ENCODE peak calls at places on chromosome 22, in five cellular contexts. T, R, O, I and H are unnamed samples.

GRCh38 chr22:35984776-35985175 is 43.8 kb downstream of the RBFOX2 start:
- DNase-seq in T (no peak), R (no peak), O (no peak), I (no peak), H (no peak)

GRCh38 chr22:49688516-49689254 is 139.0 kb downstream of the BRD1 start:
- DNase-seq in T (no peak), R (no peak), O (no peak), I (no peak), H (no peak)

GRCh38 chr22:19042285-19043110 is 79.7 kb downstream of the DGCR2 start:
- DNase-seq in T (no peak), R (no peak), O (no peak), I (peak), H (no peak)

GRCh38 chr22:30210235-30210831 is 36.2 kb downstream of the LIF start:
- DNase-seq in T (no peak), R (peak), O (no peak), I (no peak), H (peak)

GRCh38 chr22:48432721-48433518 is 1394.8 kb downstream of the BRD1 start:
- DNase-seq in T (no peak), R (no peak), O (no peak), I (no peak), H (no peak)

GRCh38 chr22:32079110-32080089 is 36.3 kb downstream of the SLC5A1 start:
- DNase-seq in T (no peak), R (peak), O (no peak), I (no peak), H (no peak)

GRCh38 chr22:22348127-22348814 is 103.7 kb downstream of the VPREB1 start:
- DNase-seq in T (no peak), R (peak), O (no peak), I (no peak), H (peak)

GRCh38 chr22:49489821-49490220 is 337.9 kb downstream of the BRD1 start:
- DNase-seq in T (no peak), R (no peak), O (no peak), I (no peak), H (no peak)

GRCh38 chr22:31248965-31249940 is 37.2 kb downstream of the LIMK2 start:
- DNase-seq in T (no peak), R (no peak), O (no peak), I (no peak), H (no peak)

GRCh38 chr22:39343259-39344045 is 6.3 kb upstream of the SYNGR1 start:
- DNase-seq in T (peak), R (peak), O (peak), I (peak), H (no peak)

GRCh38 chr22:26170795-26171194 is 1.5 kb downstream of the SEZ6L start:
- DNase-seq in T (no peak), R (peak), O (no peak), I (no peak), H (no peak)

GRCh38 chr22:26362471-26362870 is 66.6 kb upstream of the ASPHD2 start:
- DNase-seq in T (no peak), R (no peak), O (no peak), I (no peak), H (no peak)

GRCh38 chr22:28917747-28918543 is 34.6 kb downstream of the ZNRF3 start:
- DNase-seq in T (no peak), R (no peak), O (no peak), I (no peak), H (no peak)

GRCh38 chr22:27750866-27751265 is 50.7 kb downstream of the MN1 start:
- DNase-seq in T (no peak), R (no peak), O (no peak), I (peak), H (no peak)

GRCh38 chr22:27115410-27115809 is 458.0 kb downstream of the MIAT start:
- DNase-seq in T (no peak), R (no peak), O (no peak), I (no peak), H (no peak)

GRCh38 chr22:50498322-50498861 is 9.1 kb downstream of the LMF2 start:
- DNase-seq in T (peak), R (peak), O (peak), I (peak), H (no peak)

GRCh38 chr22:30309981-30310672 is 16.6 kb downstream of the TBC1D10A start:
- DNase-seq in T (no peak), R (peak), O (peak), I (peak), H (no peak)

GRCh38 chr22:27416553-27417427 is 384.8 kb downstream of the MN1 start:
- DNase-seq in T (no peak), R (no peak), O (no peak), I (no peak), H (no peak)

GRCh38 chr22:40535642-40536041 is 100.9 kb downstream of the MRTFA start:
- DNase-seq in T (no peak), R (no peak), O (no peak), I (no peak), H (no peak)

GRCh38 chr22:30861131-30861530 is 107.4 kb downstream of the MORC2 start:
- DNase-seq in T (no peak), R (peak), O (no peak), I (no peak), H (no peak)

GRCh38 chr22:27223317-27224177 is 566.2 kb downstream of the MIAT start:
- DNase-seq in T (no peak), R (no peak), O (no peak), I (no peak), H (no peak)

GRCh38 chr22:29784451-29785361 is 17.5 kb downstream of the UQCR10 start:
- DNase-seq in T (no peak), R (peak), O (no peak), I (no peak), H (no peak)

GRCh38 chr22:30433773-30434172 is 8.2 kb downstream of the MTFP1 start:
- DNase-seq in T (no peak), R (no peak), O (no peak), I (no peak), H (no peak)

GRCh38 chr22:24460418-24461089 is 33.2 kb downstream of the ADORA2A start:
- DNase-seq in T (no peak), R (no peak), O (no peak), I (no peak), H (no peak)

GRCh38 chr22:40031766-40032470 is 37.2 kb downstream of the FAM83F start:
- DNase-seq in T (no peak), R (peak), O (no peak), I (no peak), H (no peak)

DNA sequence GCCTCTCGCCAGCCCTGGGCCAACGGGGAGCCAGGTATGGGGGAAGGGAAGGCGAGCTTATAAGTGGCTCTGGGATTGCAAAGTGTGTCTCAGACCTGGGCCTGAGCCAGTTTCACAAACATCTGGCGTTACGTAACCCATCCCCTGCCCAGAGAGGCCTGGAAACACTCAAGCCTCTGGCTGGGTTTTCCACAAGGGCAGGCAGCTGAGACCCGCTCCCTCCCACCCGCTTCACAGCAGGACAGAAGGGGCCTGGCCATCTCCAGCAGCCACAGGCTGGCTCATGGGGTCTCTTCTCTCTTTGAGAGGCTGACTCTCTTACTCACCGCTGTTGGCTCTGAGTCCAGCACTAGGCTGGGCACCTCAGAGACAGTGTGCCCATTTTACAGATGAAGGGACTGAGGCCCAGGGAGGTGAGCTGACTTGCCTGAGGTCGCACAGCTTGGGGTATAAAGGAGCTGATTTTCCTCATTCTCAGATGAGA is 44.5 kb downstream of the TRIOBP start:
- DNase-seq in T (no peak), R (peak), O (peak), I (peak), H (no peak)
- H3K27ac ChIP-seq in T (no peak), R (no peak), O (peak), I (peak), H (no peak)

DNA sequence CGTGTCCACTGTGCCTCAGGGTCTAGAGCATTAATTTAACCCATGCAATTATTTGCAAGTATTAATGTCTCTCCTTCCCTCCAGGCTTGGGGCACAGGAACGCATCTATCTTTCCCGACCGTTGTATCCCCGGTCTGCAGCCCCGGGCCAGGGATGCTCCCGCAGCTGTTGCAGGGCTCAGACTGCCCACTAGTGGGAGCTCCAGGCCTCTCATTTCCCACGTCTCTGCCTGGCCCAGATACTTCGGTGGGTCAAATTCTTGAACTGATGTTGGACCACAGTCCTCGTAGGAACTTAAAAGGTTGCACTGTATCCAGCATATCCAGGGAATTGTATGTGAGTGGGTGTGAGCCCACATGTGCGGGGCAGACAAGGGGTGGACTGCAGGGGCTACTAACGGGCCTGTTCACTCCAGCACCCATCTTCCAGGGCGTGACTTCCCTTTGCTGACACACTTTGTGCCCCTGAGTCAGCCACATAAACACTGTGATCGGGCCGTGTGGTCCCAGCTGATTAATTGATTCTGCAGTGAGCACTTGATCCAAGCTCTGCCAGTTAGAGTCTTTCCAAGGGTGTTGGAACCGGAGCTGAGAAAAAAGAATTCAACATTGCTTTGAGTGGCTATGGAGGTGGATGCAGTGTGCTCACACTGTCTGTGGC is 451.3 kb downstream of the TBC1D22A start:
- DNase-seq in T (peak), R (peak), O (no peak), I (no peak), H (no peak)
- TF ChIP-seq CTCF in T (peak), R (peak), O (peak), I (peak), H (peak)

GRCh38 chr22:38310518-38311330 is 6.5 kb downstream of the CSNK1E start:
- DNase-seq in T (no peak), R (no peak), O (no peak), I (no peak), H (no peak)

GRCh38 chr22:38311331-38311635 is 6.0 kb downstream of the CSNK1E start:
- DNase-seq in T (no peak), R (no peak), O (no peak), I (no peak), H (no peak)

GRCh38 chr22:38313384-38313955 is 3.8 kb downstream of the CSNK1E start:
- DNase-seq in T (peak), R (no peak), O (no peak), I (peak), H (no peak)

GRCh38 chr22:38314140-38314991 is 2.9 kb downstream of the CSNK1E start:
- DNase-seq in T (no peak), R (no peak), O (no peak), I (no peak), H (no peak)

DNA sequence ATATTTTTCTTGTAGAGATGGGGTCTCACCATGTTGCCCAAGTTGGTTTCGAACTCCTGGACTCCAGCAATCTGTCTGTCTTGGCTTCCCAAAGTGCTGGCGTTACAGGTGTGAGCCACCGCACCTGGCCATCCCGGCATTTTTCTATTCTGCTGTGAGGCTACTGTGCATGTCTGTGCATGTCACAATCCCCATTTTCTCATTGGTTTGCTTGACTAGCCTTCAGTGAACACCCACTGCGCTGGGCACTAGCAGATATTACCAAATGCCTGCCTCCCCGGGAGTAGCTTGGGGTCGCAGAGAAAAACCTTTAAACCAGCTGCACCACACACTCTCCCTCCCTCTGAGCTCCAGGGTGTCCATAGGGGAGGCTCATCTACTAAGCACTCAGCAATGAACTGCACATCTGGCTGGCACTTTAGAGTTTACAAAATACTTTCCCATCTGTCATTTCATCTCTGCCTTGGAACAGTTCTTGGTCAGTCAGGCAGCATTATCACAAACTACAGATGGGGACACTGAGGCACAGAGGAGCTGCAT is 4.9 kb downstream of the CSNK1E start:
- DNase-seq in T (no peak), R (no peak), O (no peak), I (no peak), H (no peak)
- H3K4me3 ChIP-seq in T (no peak), R (no peak), O (no peak), I (no peak), H (peak)

GRCh38 chr22:42891696-42892095 is 34.6 kb upstream of the ARFGAP3 start:
- DNase-seq in T (no peak), R (no peak), O (no peak), I (no peak), H (no peak)

GRCh38 chr22:42891008-42891407 is 33.9 kb upstream of the ARFGAP3 start:
- DNase-seq in T (no peak), R (no peak), O (no peak), I (no peak), H (no peak)

GRCh38 chr22:42893366-42894150 is 36.5 kb upstream of the ARFGAP3 start:
- DNase-seq in T (no peak), R (no peak), O (no peak), I (no peak), H (no peak)

GRCh38 chr22:42892571-42893316 is 35.7 kb upstream of the ARFGAP3 start:
- DNase-seq in T (no peak), R (no peak), O (no peak), I (peak), H (no peak)

DNA sequence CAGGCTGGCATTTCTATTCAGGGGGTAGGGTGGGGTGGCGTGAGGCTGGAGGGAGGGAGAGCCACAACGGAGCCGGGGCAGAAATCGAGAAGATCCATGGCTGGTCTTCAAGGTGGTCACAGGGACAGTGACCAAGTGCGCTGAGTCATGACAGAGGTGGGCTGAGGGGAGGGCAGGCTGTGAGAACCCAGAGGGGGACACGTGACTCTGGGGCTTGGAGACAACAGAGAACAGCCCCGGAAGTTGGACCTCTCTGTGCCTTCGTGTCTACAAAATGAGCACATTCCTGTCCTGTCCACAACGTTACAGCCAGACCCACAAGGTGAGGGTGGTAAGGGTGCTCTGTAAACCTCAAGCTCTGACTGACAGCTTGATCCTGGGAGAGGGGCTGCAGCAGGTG is 35.1 kb upstream of the ARFGAP3 start:
- DNase-seq in T (no peak), R (no peak), O (no peak), I (no peak), H (no peak)
- H3K27ac ChIP-seq in T (no peak), R (no peak), O (no peak), I (peak), H (no peak)

GRCh38 chr22:16932577-16932976 is 75.4 kb downstream of the GAB4 start:
- DNase-seq in T (no peak), R (no peak), O (no peak), I (no peak), H (no peak)
- TF ChIP-seq CTCF in T (peak), R (no peak), O (no peak), I (no peak), H (peak)

GRCh38 chr22:46288846-46289243 is 7.8 kb upstream of the GTSE1 start:
- DNase-seq in T (no peak), R (no peak), O (no peak), I (no peak), H (no peak)

GRCh38 chr22:46286941-46287872 is 9.5 kb upstream of the GTSE1 start:
- DNase-seq in T (no peak), R (no peak), O (no peak), I (no peak), H (no peak)

GRCh38 chr22:46289244-46289891 is 7.3 kb upstream of the GTSE1 start:
- DNase-seq in T (no peak), R (no peak), O (no peak), I (peak), H (no peak)

GRCh38 chr22:46286006-46286405 is 10.7 kb upstream of the GTSE1 start:
- DNase-seq in T (no peak), R (no peak), O (no peak), I (no peak), H (no peak)

GRCh38 chr22:46287873-46288751 is 8.6 kb upstream of the GTSE1 start:
- DNase-seq in T (no peak), R (no peak), O (no peak), I (peak), H (no peak)
- H3K4me3 ChIP-seq in T (no peak), R (no peak), O (no peak), I (peak), H (no peak)

GRCh38 chr22:17910561-17911311 is 113.6 kb downstream of the MICAL3 start:
- DNase-seq in T (peak), R (peak), O (peak), I (no peak), H (peak)
- H3K27ac ChIP-seq in T (peak), R (peak), O (peak), I (peak), H (peak)